ENCODE peak calls at places on chromosomes 6 and 20, in ten cellular contexts. B is fibroblast of lung; N is Panc1; M is naive thymus-derived CD4-positive, alpha-beta T cell; I is CD4-positive, alpha-beta memory T cell; Q is CD8-positive, alpha-beta T cell; K is testis; H is psoas muscle; D is body of pancreas; V is right cardiac atrium. J is an unnamed sample.

GRCh38 chr20:34437330-34437986 is 74.4 kb downstream of the ITCH start:
- DNase-seq in B (peak; percentile 4), N (no peak), M (no peak), I (no peak), Q (no peak), K (no peak), H (no peak), D (no peak), V (no peak), J (no peak)

GRCh38 chr20:25517124-25517523 is 68.2 kb downstream of the NINL start:
- DNase-seq in B (no peak), N (no peak), M (no peak), I (no peak), Q (no peak), K (no peak), H (no peak), D (no peak), V (no peak), J (no peak)

GRCh38 chr6:144710207-144710606 is 425.1 kb downstream of the UTRN start:
- DNase-seq in B (peak; percentile 60), N (peak; percentile 25), M (no peak), I (no peak), Q (no peak), K (no peak), H (no peak), D (no peak), V (no peak), J (no peak)

GRCh38 chr6:67676892-67677291 is 958.2 kb upstream of the ADGRB3 start:
- DNase-seq in B (no peak), N (no peak), M (no peak), I (no peak), Q (no peak), K (no peak), H (no peak), D (no peak), V (no peak), J (no peak)

GRCh38 chr6:71383891-71384489 is 95.4 kb downstream of the OGFRL1 start:
- DNase-seq in B (peak; percentile 81), N (no peak), M (no peak), I (no peak), Q (no peak), K (no peak), H (no peak), D (no peak), V (no peak), J (no peak)

GRCh38 chr20:64116541-64117423 is 9.4 kb upstream of the NPBWR2 start:
- DNase-seq in B (no peak), N (no peak), M (no peak), I (no peak), Q (peak; percentile 4), K (peak; percentile 12), H (peak; percentile 36), D (no peak), V (peak; percentile 26), J (no peak)

GRCh38 chr20:6632187-6632586 is 135.3 kb upstream of the BMP2 start:
- DNase-seq in B (peak; percentile 61), N (no peak), M (no peak), I (no peak), Q (no peak), K (peak; percentile 17), H (no peak), D (peak; percentile 31), V (peak; percentile 52), J (no peak)

GRCh38 chr20:19813839-19814238 is 55.8 kb downstream of the RIN2 start:
- DNase-seq in B (peak; percentile 29), N (no peak), M (no peak), I (no peak), Q (no peak), K (no peak), H (no peak), D (no peak), V (no peak), J (no peak)

GRCh38 chr6:51579013-51579412 is 508.4 kb downstream of the PKHD1 start:
- DNase-seq in B (no peak), N (no peak), M (no peak), I (no peak), Q (no peak), K (no peak), H (no peak), D (no peak), V (no peak), J (no peak)

GRCh38 chr6:938271-939046 is 245.5 kb upstream of the EXOC2 start:
- DNase-seq in B (no peak), N (no peak), M (no peak), I (no peak), Q (no peak), K (no peak), H (no peak), D (no peak), V (no peak), J (no peak)

GRCh38 chr6:47733879-47734558 is 35.6 kb downstream of the ADGRF4 start:
- DNase-seq in B (peak; percentile 6), N (no peak), M (no peak), I (peak; percentile 5), Q (no peak), K (no peak), H (no peak), D (peak; percentile 19), V (no peak), J (no peak)

GRCh38 chr6:106444777-106445507 is 84.4 kb downstream of the CRYBG1 start:
- DNase-seq in B (peak; percentile 74), N (peak; percentile 57), M (peak; percentile 60), I (peak; percentile 71), Q (peak; percentile 32), K (no peak), H (no peak), D (peak; percentile 54), V (no peak), J (peak; percentile 12)

GRCh38 chr6:39330476-39330875 is 8.0 kb upstream of the KCNK16 start:
- DNase-seq in B (no peak), N (no peak), M (no peak), I (no peak), Q (no peak), K (no peak), H (no peak), D (peak; percentile 55), V (peak; percentile 75), J (no peak)

GRCh38 chr6:12269100-12269499 is 21.1 kb upstream of the EDN1 start:
- DNase-seq in B (no peak), N (no peak), M (no peak), I (no peak), Q (no peak), K (no peak), H (no peak), D (no peak), V (no peak), J (no peak)
- H3K9me3 ChIP-seq in B (no peaks in the 10 kb centered on the region), N (no peaks in the 10 kb centered on the region), M (peaks cover 5% of the 10 kb centered on the region), I (no peaks in the 10 kb centered on the region), Q (peaks cover 5% of the 10 kb centered on the region), K (no peaks in the 10 kb centered on the region), H (peaks cover 3% of the 10 kb centered on the region), D (no peaks in the 10 kb centered on the region), V (no peaks in the 10 kb centered on the region), J (no peaks in the 10 kb centered on the region)

DNA sequence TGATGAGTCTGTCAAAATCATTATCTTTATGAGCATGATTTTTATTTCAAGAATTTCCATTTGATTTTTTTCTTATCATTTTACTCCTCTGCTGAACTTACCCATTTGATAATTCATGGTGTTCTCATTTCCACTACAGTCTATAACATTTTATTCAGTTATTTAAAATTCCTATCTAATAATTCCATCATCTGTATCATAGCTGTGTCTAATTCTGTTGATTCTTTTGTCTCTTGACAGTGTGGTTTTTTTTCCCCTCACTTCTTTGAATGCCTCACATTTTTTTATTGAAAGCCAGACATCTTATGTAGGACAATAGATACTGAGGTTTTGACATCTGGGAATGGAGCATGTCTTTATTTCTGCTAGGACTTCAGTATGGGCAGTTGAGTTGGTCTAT is 16.5 kb upstream of the APCDD1L start:
- DNase-seq in B (no peak), N (no peak), M (no peak), I (no peak), Q (no peak), K (no peak), H (no peak), D (no peak), V (no peak), J (no peak)
- H3K9me3 ChIP-seq in B (no peaks in the 10 kb centered on the region), N (peaks cover 14% of the 10 kb centered on the region), M (peaks cover 16% of the 10 kb centered on the region), I (no peaks in the 10 kb centered on the region), Q (no peaks in the 10 kb centered on the region), K (no peaks in the 10 kb centered on the region), H (peaks cover 27% of the 10 kb centered on the region), D (no peaks in the 10 kb centered on the region), V (peaks cover 6% of the 10 kb centered on the region), J (peaks cover 4% of the 10 kb centered on the region)

DNA sequence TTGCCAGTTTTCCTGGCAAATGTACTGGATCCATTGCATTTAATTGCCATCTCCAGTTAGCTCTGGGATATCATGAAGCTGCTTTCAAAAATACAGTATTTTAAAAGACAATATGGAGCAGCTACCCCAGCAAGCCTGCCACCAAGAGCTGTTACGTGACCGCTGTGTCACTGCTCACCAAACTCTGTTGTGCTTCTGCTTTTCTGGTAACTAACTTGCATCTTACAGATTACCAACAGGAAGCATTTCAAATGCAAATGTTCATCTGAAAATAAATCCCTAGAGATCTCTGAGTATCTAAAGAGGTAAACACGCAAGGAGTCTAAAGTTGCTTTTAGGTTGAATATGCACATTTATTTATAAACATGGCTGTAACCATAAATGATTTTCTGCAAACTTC is 1008.3 kb downstream of the KIF16B start:
- DNase-seq in B (no peak), N (no peak), M (no peak), I (no peak), Q (no peak), K (no peak), H (no peak), D (no peak), V (no peak), J (no peak)
- H3K9me3 ChIP-seq in B (no peaks in the 10 kb centered on the region), N (no peaks in the 10 kb centered on the region), M (no peaks in the 10 kb centered on the region), I (no peaks in the 10 kb centered on the region), Q (no peaks in the 10 kb centered on the region), K (no peaks in the 10 kb centered on the region), H (no peaks in the 10 kb centered on the region), D (no peaks in the 10 kb centered on the region), V (no peaks in the 10 kb centered on the region), J (no peaks in the 10 kb centered on the region)

GRCh38 chr6:159256128-159256527 is 86.9 kb downstream of the FNDC1 start:
- DNase-seq in B (no peak), N (no peak), M (no peak), I (no peak), Q (no peak), K (no peak), H (no peak), D (no peak), V (no peak), J (no peak)
- H3K9me3 ChIP-seq in B (no peaks in the 10 kb centered on the region), N (no peaks in the 10 kb centered on the region), M (no peaks in the 10 kb centered on the region), I (no peaks in the 10 kb centered on the region), Q (no peaks in the 10 kb centered on the region), K (no peaks in the 10 kb centered on the region), H (no peaks in the 10 kb centered on the region), D (no peaks in the 10 kb centered on the region), V (no peaks in the 10 kb centered on the region), J (no peaks in the 10 kb centered on the region)

GRCh38 chr20:29302979-29303644 is 1954.4 kb upstream of the DEFB115 start:
- DNase-seq in B (no peak), N (no peak), M (no peak), I (no peak), Q (no peak), K (no peak), H (peak; percentile 31), D (no peak), V (no peak), J (no peak)
- H3K9me3 ChIP-seq in B (no peaks in the 10 kb centered on the region), N (no peaks in the 10 kb centered on the region), M (peaks cover 21% of the 10 kb centered on the region), I (no peaks in the 10 kb centered on the region), Q (no peaks in the 10 kb centered on the region), K (no peaks in the 10 kb centered on the region), H (no peaks in the 10 kb centered on the region), D (no peaks in the 10 kb centered on the region), V (no peaks in the 10 kb centered on the region), J (no peaks in the 10 kb centered on the region)

GRCh38 chr6:151524059-151524458 is 30.2 kb downstream of the CCDC170 start:
- DNase-seq in B (no peak), N (no peak), M (no peak), I (no peak), Q (no peak), K (no peak), H (no peak), D (no peak), V (no peak), J (no peak)

GRCh38 chr6:151523034-151523433 is 29.2 kb downstream of the CCDC170 start:
- DNase-seq in B (no peak), N (no peak), M (no peak), I (no peak), Q (no peak), K (no peak), H (no peak), D (no peak), V (no peak), J (no peak)
- H3K9me3 ChIP-seq in B (no peaks in the 10 kb centered on the region), N (no peaks in the 10 kb centered on the region), M (peaks cover 14% of the 10 kb centered on the region), I (no peaks in the 10 kb centered on the region), Q (no peaks in the 10 kb centered on the region), K (no peaks in the 10 kb centered on the region), H (peaks cover 8% of the 10 kb centered on the region), D (peaks cover 4% of the 10 kb centered on the region), V (no peaks in the 10 kb centered on the region), J (no peaks in the 10 kb centered on the region)